ENCODE peak calls at places on chromosomes 7 and 10, in four cellular contexts. One of them, this sample, is unnamed.

GRCh38 chr7:149862156-149862555 is 11.6 kb upstream of the ATP6V0E2 start:
- DNase-seq in HCEC 1CT: no peak
- DNase-seq in psoas muscle: no peak
- DNase-seq in stimulated activated CD8-positive, alpha-beta memory T cell treated with anti-CD3 and anti-CD28 coated beads, Interleukin-15, amount 100 ng/mL, for 1 hour: no peak
- DNase-seq in this sample: no peak

GRCh38 chr10:73553316-73553715 is 37.8 kb downstream of the USP54 start:
- DNase-seq in stimulated activated CD8-positive, alpha-beta memory T cell treated with anti-CD3 and anti-CD28 coated beads, Interleukin-15, amount 100 ng/mL, for 1 hour: no peak
- DNase-seq in psoas muscle: no peak
- DNase-seq in HCEC 1CT: no peak
- DNase-seq in this sample: peak

GRCh38 chr7:75889223-75889825 is 10.5 kb downstream of the RHBDD2 start:
- DNase-seq in stimulated activated CD8-positive, alpha-beta memory T cell treated with anti-CD3 and anti-CD28 coated beads, Interleukin-15, amount 100 ng/mL, for 1 hour: no peak
- DNase-seq in psoas muscle: no peak
- DNase-seq in HCEC 1CT: no peak
- DNase-seq in this sample: no peak

GRCh38 chr7:157132796-157133195 is 5.9 kb upstream of the UBE3C start:
- DNase-seq in stimulated activated CD8-positive, alpha-beta memory T cell treated with anti-CD3 and anti-CD28 coated beads, Interleukin-15, amount 100 ng/mL, for 1 hour: no peak
- DNase-seq in psoas muscle: no peak
- DNase-seq in HCEC 1CT: no peak
- DNase-seq in this sample: no peak

GRCh38 chr7:39733881-39734571 is 110.7 kb downstream of the RALA start:
- DNase-seq in HCEC 1CT: peak
- DNase-seq in stimulated activated CD8-positive, alpha-beta memory T cell treated with anti-CD3 and anti-CD28 coated beads, Interleukin-15, amount 100 ng/mL, for 1 hour: no peak
- DNase-seq in psoas muscle: no peak
- DNase-seq in this sample: peak

GRCh38 chr10:53786236-53786635 is 1013.7 kb upstream of the MBL2 start:
- DNase-seq in stimulated activated CD8-positive, alpha-beta memory T cell treated with anti-CD3 and anti-CD28 coated beads, Interleukin-15, amount 100 ng/mL, for 1 hour: no peak
- DNase-seq in psoas muscle: no peak
- DNase-seq in HCEC 1CT: no peak
- DNase-seq in this sample: no peak

GRCh38 chr10:111303887-111304286 is 227.1 kb downstream of the ADRA2A start:
- DNase-seq in HCEC 1CT: no peak
- DNase-seq in psoas muscle: no peak
- DNase-seq in stimulated activated CD8-positive, alpha-beta memory T cell treated with anti-CD3 and anti-CD28 coated beads, Interleukin-15, amount 100 ng/mL, for 1 hour: no peak
- DNase-seq in this sample: no peak

GRCh38 chr10:63711361-63711760 is 190.2 kb downstream of the REEP3 start:
- DNase-seq in psoas muscle: peak
- DNase-seq in stimulated activated CD8-positive, alpha-beta memory T cell treated with anti-CD3 and anti-CD28 coated beads, Interleukin-15, amount 100 ng/mL, for 1 hour: no peak
- DNase-seq in HCEC 1CT: no peak
- DNase-seq in this sample: no peak

GRCh38 chr10:317219-317868 is 182.1 kb downstream of the ZMYND11 start:
- DNase-seq in stimulated activated CD8-positive, alpha-beta memory T cell treated with anti-CD3 and anti-CD28 coated beads, Interleukin-15, amount 100 ng/mL, for 1 hour: no peak
- DNase-seq in psoas muscle: no peak
- DNase-seq in HCEC 1CT: peak
- DNase-seq in this sample: no peak

GRCh38 chr7:90768301-90768700 is 172.2 kb downstream of the CDK14 start:
- DNase-seq in HCEC 1CT: no peak
- DNase-seq in psoas muscle: no peak
- DNase-seq in stimulated activated CD8-positive, alpha-beta memory T cell treated with anti-CD3 and anti-CD28 coated beads, Interleukin-15, amount 100 ng/mL, for 1 hour: no peak
- DNase-seq in this sample: no peak

GRCh38 chr7:131161103-131161502 is 166.6 kb upstream of the MKLN1 start:
- DNase-seq in HCEC 1CT: peak
- DNase-seq in psoas muscle: no peak
- DNase-seq in stimulated activated CD8-positive, alpha-beta memory T cell treated with anti-CD3 and anti-CD28 coated beads, Interleukin-15, amount 100 ng/mL, for 1 hour: no peak
- DNase-seq in this sample: no peak

GRCh38 chr10:8365935-8366911 is 311.7 kb downstream of the GATA3 start:
- DNase-seq in stimulated activated CD8-positive, alpha-beta memory T cell treated with anti-CD3 and anti-CD28 coated beads, Interleukin-15, amount 100 ng/mL, for 1 hour: peak
- DNase-seq in HCEC 1CT: no peak
- DNase-seq in psoas muscle: no peak
- DNase-seq in this sample: no peak

GRCh38 chr7:69814421-69814962 is 216.2 kb downstream of the AUTS2 start:
- DNase-seq in stimulated activated CD8-positive, alpha-beta memory T cell treated with anti-CD3 and anti-CD28 coated beads, Interleukin-15, amount 100 ng/mL, for 1 hour: no peak
- DNase-seq in psoas muscle: peak
- DNase-seq in HCEC 1CT: no peak
- DNase-seq in this sample: no peak

GRCh38 chr7:91843831-91844230 is 36.7 kb downstream of the MTERF1 start:
- DNase-seq in psoas muscle: no peak
- DNase-seq in stimulated activated CD8-positive, alpha-beta memory T cell treated with anti-CD3 and anti-CD28 coated beads, Interleukin-15, amount 100 ng/mL, for 1 hour: no peak
- DNase-seq in HCEC 1CT: no peak
- DNase-seq in this sample: no peak

GRCh38 chr10:104021246-104021645 is 54.3 kb downstream of the SLK start:
- DNase-seq in psoas muscle: no peak
- DNase-seq in stimulated activated CD8-positive, alpha-beta memory T cell treated with anti-CD3 and anti-CD28 coated beads, Interleukin-15, amount 100 ng/mL, for 1 hour: no peak
- DNase-seq in HCEC 1CT: no peak
- DNase-seq in this sample: no peak

GRCh38 chr7:5594616-5595544 is 171.2 kb upstream of the TNRC18 start:
- DNase-seq in HCEC 1CT: peak
- DNase-seq in psoas muscle: no peak
- DNase-seq in stimulated activated CD8-positive, alpha-beta memory T cell treated with anti-CD3 and anti-CD28 coated beads, Interleukin-15, amount 100 ng/mL, for 1 hour: no peak
- DNase-seq in this sample: peak

GRCh38 chr10:119138341-119139306 is 26.9 kb downstream of the SFXN4 start:
- DNase-seq in psoas muscle: no peak
- DNase-seq in stimulated activated CD8-positive, alpha-beta memory T cell treated with anti-CD3 and anti-CD28 coated beads, Interleukin-15, amount 100 ng/mL, for 1 hour: no peak
- DNase-seq in HCEC 1CT: no peak
- DNase-seq in this sample: no peak

GRCh38 chr10:18822156-18822555 is 162.9 kb downstream of the ARL5B start:
- DNase-seq in HCEC 1CT: no peak
- DNase-seq in stimulated activated CD8-positive, alpha-beta memory T cell treated with anti-CD3 and anti-CD28 coated beads, Interleukin-15, amount 100 ng/mL, for 1 hour: no peak
- DNase-seq in psoas muscle: no peak
- DNase-seq in this sample: peak

GRCh38 chr10:111091833-111092232 is 15.0 kb downstream of the ADRA2A start:
- DNase-seq in stimulated activated CD8-positive, alpha-beta memory T cell treated with anti-CD3 and anti-CD28 coated beads, Interleukin-15, amount 100 ng/mL, for 1 hour: no peak
- DNase-seq in psoas muscle: no peak
- DNase-seq in HCEC 1CT: no peak
- DNase-seq in this sample: no peak

GRCh38 chr10:91349381-91349780 is 60.8 kb upstream of the HECTD2 start:
- DNase-seq in HCEC 1CT: peak
- DNase-seq in psoas muscle: peak
- DNase-seq in stimulated activated CD8-positive, alpha-beta memory T cell treated with anti-CD3 and anti-CD28 coated beads, Interleukin-15, amount 100 ng/mL, for 1 hour: no peak
- DNase-seq in this sample: no peak

GRCh38 chr7:66557214-66558200 is 71.2 kb upstream of the KCTD7 start:
- DNase-seq in HCEC 1CT: peak
- DNase-seq in stimulated activated CD8-positive, alpha-beta memory T cell treated with anti-CD3 and anti-CD28 coated beads, Interleukin-15, amount 100 ng/mL, for 1 hour: peak
- DNase-seq in psoas muscle: peak
- DNase-seq in this sample: peak

GRCh38 chr10:102069066-102069465 is 3.9 kb downstream of the HPS6 start:
- DNase-seq in stimulated activated CD8-positive, alpha-beta memory T cell treated with anti-CD3 and anti-CD28 coated beads, Interleukin-15, amount 100 ng/mL, for 1 hour: no peak
- DNase-seq in HCEC 1CT: no peak
- DNase-seq in psoas muscle: no peak
- DNase-seq in this sample: no peak

GRCh38 chr10:6769704-6770417 is 189.8 kb upstream of the PRKCQ start:
- DNase-seq in psoas muscle: no peak
- DNase-seq in stimulated activated CD8-positive, alpha-beta memory T cell treated with anti-CD3 and anti-CD28 coated beads, Interleukin-15, amount 100 ng/mL, for 1 hour: no peak
- DNase-seq in HCEC 1CT: no peak
- DNase-seq in this sample: no peak

GRCh38 chr7:39703143-39703542 is 79.8 kb downstream of the RALA start:
- DNase-seq in HCEC 1CT: peak
- DNase-seq in psoas muscle: no peak
- DNase-seq in stimulated activated CD8-positive, alpha-beta memory T cell treated with anti-CD3 and anti-CD28 coated beads, Interleukin-15, amount 100 ng/mL, for 1 hour: no peak
- DNase-seq in this sample: no peak

GRCh38 chr10:3574451-3574850 is 210.6 kb downstream of the KLF6 start:
- DNase-seq in stimulated activated CD8-positive, alpha-beta memory T cell treated with anti-CD3 and anti-CD28 coated beads, Interleukin-15, amount 100 ng/mL, for 1 hour: no peak
- DNase-seq in HCEC 1CT: no peak
- DNase-seq in psoas muscle: no peak
- DNase-seq in this sample: no peak

GRCh38 chr7:158579662-158580646 is 7.7 kb downstream of the PTPRN2 start:
- DNase-seq in stimulated activated CD8-positive, alpha-beta memory T cell treated with anti-CD3 and anti-CD28 coated beads, Interleukin-15, amount 100 ng/mL, for 1 hour: no peak
- DNase-seq in psoas muscle: no peak
- DNase-seq in HCEC 1CT: no peak
- DNase-seq in this sample: no peak

GRCh38 chr7:152054377-152055230 is 29.1 kb downstream of the GALNT11 start:
- DNase-seq in psoas muscle: peak
- DNase-seq in HCEC 1CT: peak
- DNase-seq in stimulated activated CD8-positive, alpha-beta memory T cell treated with anti-CD3 and anti-CD28 coated beads, Interleukin-15, amount 100 ng/mL, for 1 hour: no peak
- DNase-seq in this sample: no peak

GRCh38 chr10:92470026-92470425 is 103.9 kb downstream of the IDE start:
- DNase-seq in stimulated activated CD8-positive, alpha-beta memory T cell treated with anti-CD3 and anti-CD28 coated beads, Interleukin-15, amount 100 ng/mL, for 1 hour: no peak
- DNase-seq in psoas muscle: no peak
- DNase-seq in HCEC 1CT: no peak
- DNase-seq in this sample: no peak

GRCh38 chr10:126946746-126947145 is 41.5 kb downstream of the DOCK1 start:
- DNase-seq in stimulated activated CD8-positive, alpha-beta memory T cell treated with anti-CD3 and anti-CD28 coated beads, Interleukin-15, amount 100 ng/mL, for 1 hour: no peak
- DNase-seq in psoas muscle: no peak
- DNase-seq in HCEC 1CT: no peak
- DNase-seq in this sample: no peak

GRCh38 chr10:120426306-120426705 is 30.7 kb upstream of the PLPP4 start:
- DNase-seq in psoas muscle: no peak
- DNase-seq in HCEC 1CT: no peak
- DNase-seq in stimulated activated CD8-positive, alpha-beta memory T cell treated with anti-CD3 and anti-CD28 coated beads, Interleukin-15, amount 100 ng/mL, for 1 hour: no peak
- DNase-seq in this sample: no peak

GRCh38 chr10:13054844-13055243 is 45.1 kb upstream of the OPTN start:
- DNase-seq in HCEC 1CT: no peak
- DNase-seq in psoas muscle: no peak
- DNase-seq in stimulated activated CD8-positive, alpha-beta memory T cell treated with anti-CD3 and anti-CD28 coated beads, Interleukin-15, amount 100 ng/mL, for 1 hour: no peak
- DNase-seq in this sample: peak

GRCh38 chr7:90900640-90901353 is 304.7 kb downstream of the CDK14 start:
- DNase-seq in stimulated activated CD8-positive, alpha-beta memory T cell treated with anti-CD3 and anti-CD28 coated beads, Interleukin-15, amount 100 ng/mL, for 1 hour: no peak
- DNase-seq in HCEC 1CT: no peak
- DNase-seq in psoas muscle: no peak
- DNase-seq in this sample: no peak

This sample was measured in NCI-H146.